ENCODE peak calls at places on chromosomes 16 and 17, in six cellular contexts. J is GM12878, Z is H1, W is K562, O is SK-N-SH, S is HCT116. E is an unnamed sample.
A peak's percentile ranks its signal among the peaks of the same experiment; 100 is the strongest.

GRCh38 chr17:46878055-46878454 is 26.7 kb downstream of the WNT9B start:
- DNase-seq in J (no peak), Z (no peak), W (no peak), O (no peak), S (no peak), E (no peak)

GRCh38 chr16:17358350-17358749 is 112.4 kb downstream of the XYLT1 start:
- DNase-seq in J (no peak), Z (no peak), W (no peak), O (no peak), S (no peak), E (no peak)

GRCh38 chr16:56288019-56288418 is 96.7 kb downstream of the GNAO1 start:
- DNase-seq in J (no peak), Z (no peak), W (no peak), O (no peak), S (no peak), E (no peak)

GRCh38 chr17:72915631-72916081 is 176.8 kb downstream of the SLC39A11 start:
- DNase-seq in J (no peak), Z (no peak), W (no peak), O (no peak), S (no peak), E (no peak)

GRCh38 chr17:69275751-69276150 is 47.1 kb upstream of the ABCA10 start:
- DNase-seq in J (no peak), Z (no peak), W (no peak), O (no peak), S (no peak), E (no peak)

GRCh38 chr16:47613251-47613650 is 152.1 kb downstream of the PHKB start:
- DNase-seq in J (no peak), Z (no peak), W (no peak), O (no peak), S (no peak), E (no peak)

GRCh38 chr17:29615048-29615385 is 7.7 kb downstream of the CORO6 start:
- DNase-seq in J (no peak), Z (no peak), W (peak; percentile 47), O (peak; percentile 36), S (no peak), E (no peak)

GRCh38 chr17:83189013-83189672 is 109.7 kb downstream of the METRNL start:
- DNase-seq in J (no peak), Z (peak; percentile 10), W (no peak), O (no peak), S (no peak), E (no peak)

GRCh38 chr17:9729735-9730420 is 61.5 kb downstream of the DHRS7C start:
- DNase-seq in J (no peak), Z (no peak), W (no peak), O (no peak), S (no peak), E (no peak)

GRCh38 chr17:66397486-66397885 is 95.1 kb downstream of the PRKCA start:
- DNase-seq in J (no peak), Z (no peak), W (no peak), O (no peak), S (no peak), E (no peak)

GRCh38 chr17:13306310-13306962 is 288.6 kb upstream of the ELAC2 start:
- DNase-seq in J (no peak), Z (peak; percentile 49), W (peak; percentile 31), O (peak; percentile 60), S (peak; percentile 81), E (peak; percentile 83)

GRCh38 chr16:1701216-1701878 is 4.6 kb upstream of the MAPK8IP3 start:
- DNase-seq in J (no peak), Z (no peak), W (no peak), O (no peak), S (no peak), E (no peak)

GRCh38 chr16:11224894-11225676 is 30.9 kb downstream of the SOCS1 start:
- DNase-seq in J (peak; percentile 88), Z (no peak), W (no peak), O (no peak), S (no peak), E (no peak)

GRCh38 chr16:50213939-50214519 is 52.3 kb upstream of the ADCY7 start:
- DNase-seq in J (no peak), Z (no peak), W (peak; percentile 52), O (peak; percentile 48), S (peak; percentile 36), E (peak; percentile 37)

GRCh38 chr17:17067277-17067676 is 25.0 kb downstream of the MPRIP start:
- DNase-seq in J (no peak), Z (no peak), W (no peak), O (no peak), S (no peak), E (no peak)

GRCh38 chr16:53080345-53081031 is 25.7 kb downstream of the CHD9 start:
- DNase-seq in J (no peak), Z (no peak), W (no peak), O (peak; percentile 78), S (no peak), E (peak; percentile 82)

GRCh38 chr16:29809850-29810698 is 1.9 kb upstream of the PRRT2 start:
- DNase-seq in J (no peak), Z (no peak), W (no peak), O (no peak), S (no peak), E (no peak)

GRCh38 chr16:85090166-85090565 is 22.1 kb downstream of the CIBAR2 start:
- DNase-seq in J (no peak), Z (no peak), W (no peak), O (peak; percentile 48), S (no peak), E (no peak)

GRCh38 chr17:41467546-41467945 is 360 bp upstream of the KRT32 start:
- DNase-seq in J (no peak), Z (no peak), W (no peak), O (no peak), S (no peak), E (no peak)

GRCh38 chr16:10871157-10871991 is 5.6 kb upstream of the CIITA start:
- DNase-seq in J (peak; percentile 86), Z (no peak), W (no peak), O (no peak), S (peak; percentile 41), E (peak; percentile 39)

GRCh38 chr16:30065943-30066881 is 652 bp downstream of the ALDOA start:
- DNase-seq in J (no peak), Z (no peak), W (peak; percentile 74), O (peak; percentile 31), S (no peak), E (no peak)

GRCh38 chr17:51119415-51120356 is 982 bp downstream of the SPAG9 start:
- DNase-seq in J (no peak), Z (peak; percentile 71), W (no peak), O (peak; percentile 24), S (peak; percentile 38), E (peak; percentile 60)

GRCh38 chr17:43834106-43834505 is 1.2 kb upstream of the MPP3 start:
- DNase-seq in J (no peak), Z (no peak), W (no peak), O (no peak), S (no peak), E (no peak)

GRCh38 chr16:54901606-54902005 is 29.1 kb upstream of the IRX5 start:
- DNase-seq in J (no peak), Z (no peak), W (no peak), O (no peak), S (no peak), E (no peak)

GRCh38 chr17:16986391-16986790 is 14.5 kb upstream of the TNFRSF13B start:
- DNase-seq in J (no peak), Z (no peak), W (no peak), O (no peak), S (no peak), E (no peak)

GRCh38 chr16:66874079-66874775 is 6.1 kb upstream of the PDP2 start:
- DNase-seq in J (no peak), Z (no peak), W (no peak), O (no peak), S (no peak), E (peak; percentile 82)
- TF ChIP-seq JUND in J (no peak), Z (no peak), W (no peak), O (no peak), S (no peak), E (no peak)

GRCh38 chr17:8122391-8122922 is 1.4 kb downstream of the HES7 start:
- DNase-seq in J (no peak), Z (peak; percentile 79), W (no peak), O (no peak), S (no peak), E (no peak)

GRCh38 chr17:8121531-8122390 is 2.1 kb downstream of the HES7 start:
- DNase-seq in J (no peak), Z (peak; percentile 90), W (peak; percentile 61), O (peak; percentile 85), S (peak; percentile 51), E (peak; percentile 50)

GRCh38 chr17:8118769-8119574 is 658 bp upstream of the ALOXE3 start:
- DNase-seq in J (peak; percentile 57), Z (peak; percentile 96), W (peak; percentile 73), O (peak; percentile 87), S (peak; percentile 65), E (peak; percentile 79)

GRCh38 chr17:8119575-8120519 is 1.5 kb upstream of the ALOXE3 start:
- DNase-seq in J (peak; percentile 97), Z (peak; percentile 98), W (no peak), O (peak; percentile 53), S (peak; percentile 90), E (peak; percentile 90)

GRCh38 chr17:8120520-8121443 is 2.5 kb upstream of the ALOXE3 start:
- DNase-seq in J (peak; percentile 63), Z (peak; percentile 98), W (peak; percentile 59), O (peak; percentile 71), S (peak; percentile 88), E (peak; percentile 90)
- TF ChIP-seq JUND in J (no peak), Z (no peak), W (no peak), O (no peak), S (no peak), E (no peak)

DNA sequence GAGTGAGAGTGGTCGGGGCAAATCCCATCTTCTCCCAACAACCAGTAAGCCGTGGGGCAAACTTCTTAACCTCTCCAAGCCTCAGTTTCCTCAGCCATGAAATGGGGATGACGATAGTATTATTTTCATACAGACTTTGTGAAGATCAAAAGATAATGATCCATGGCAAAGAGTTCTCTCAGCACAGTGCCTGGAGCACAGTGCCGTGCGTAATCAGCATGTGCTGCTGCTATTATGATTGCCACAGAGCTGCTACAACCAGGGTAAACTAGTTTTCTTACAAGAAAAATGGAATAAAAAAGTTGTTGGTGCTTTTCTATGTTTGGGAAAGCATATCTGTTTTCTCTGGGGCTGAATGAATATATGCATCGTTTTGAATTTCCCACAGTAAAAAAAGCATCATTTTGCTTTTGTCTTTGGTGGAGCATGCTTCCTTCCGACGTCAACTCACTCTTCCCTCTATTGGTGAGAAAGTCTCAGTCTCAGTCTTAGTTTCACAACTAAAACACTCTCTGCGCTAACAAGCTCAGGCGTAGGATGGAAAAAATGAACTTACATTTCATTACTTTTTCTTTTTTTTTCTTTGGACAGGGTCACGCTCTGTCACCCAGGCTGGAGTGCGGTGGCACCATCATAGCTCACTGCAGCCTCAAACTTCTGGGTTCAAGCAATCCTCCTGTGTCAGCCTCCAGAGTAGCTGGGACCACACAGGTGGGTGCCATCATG is 37.2 kb downstream of the CDK5R1 start:
- DNase-seq in J (peak; percentile 97), Z (no peak), W (no peak), O (no peak), S (no peak), E (no peak)
- TF ChIP-seq JUND in J (no peak), Z (no peak), W (no peak), O (no peak), S (no peak), E (no peak)

DNA sequence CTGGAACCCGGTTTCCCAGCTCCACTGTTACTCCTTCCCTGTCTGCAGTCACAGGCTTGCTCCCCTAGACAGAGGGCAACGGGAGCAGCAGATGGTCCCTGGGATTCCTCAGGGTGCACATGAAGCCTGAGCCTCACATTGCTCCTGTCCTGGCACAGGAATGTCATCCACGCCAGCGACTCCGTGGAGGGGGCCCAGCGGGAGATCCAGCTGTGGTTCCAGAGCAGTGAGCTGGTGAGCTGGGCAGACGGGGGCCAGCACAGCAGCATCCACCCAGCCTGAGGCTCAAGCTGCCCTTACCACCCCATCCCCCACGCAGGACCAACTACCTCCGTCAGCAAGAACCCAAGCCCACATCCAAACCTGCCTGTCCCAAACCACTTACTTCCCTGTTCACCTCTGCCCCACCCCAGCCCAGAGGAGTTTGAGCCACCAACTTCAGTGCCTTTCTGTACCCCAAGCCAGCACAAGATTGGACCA is 1.6 kb upstream of the DECR2 start:
- DNase-seq in J (no peak), Z (peak; percentile 51), W (no peak), O (no peak), S (no peak), E (no peak)
- TF ChIP-seq JUND in J (no peak), Z (no peak), W (no peak), O (no peak), S (no peak), E (no peak)